ENCODE peak calls at places on chromosome 11, in ten cellular contexts. H is HCT116; I is type B pancreatic cell; K is PC-9; Z is GM06990; M is fibroblast of pulmonary artery; L is GM20000; P is CD4-positive, alpha-beta T cell; Y is fibroblast of mammary gland; F is tibial artery. S is an unnamed sample.

GRCh38 chr11:70556884-70557741 is 158.8 kb downstream of the CTTN start:
- DNase-seq in H (peak), I (no peak), K (peak), Z (no peak), M (no peak), L (no peak), P (no peak), Y (peak), F (no peak), S (no peak)

GRCh38 chr11:23573430-23573829 is 713.2 kb upstream of the CCDC179 start:
- DNase-seq in H (no peak), I (no peak), K (no peak), Z (no peak), M (no peak), L (no peak), P (no peak), Y (no peak), F (no peak), S (no peak)

GRCh38 chr11:10305262-10305963 is 540 bp downstream of the ADM start:
- DNase-seq in H (no peak), I (no peak), K (peak), Z (peak), M (no peak), L (peak), P (no peak), Y (no peak), F (peak), S (peak)

GRCh38 chr11:62543680-62544444 is 2.7 kb downstream of the AHNAK start:
- DNase-seq in H (no peak), I (no peak), K (peak), Z (no peak), M (no peak), L (peak), P (no peak), Y (no peak), F (no peak), S (no peak)

GRCh38 chr11:17280494-17281127 is 4.1 kb downstream of the NUCB2 start:
- DNase-seq in H (no peak), I (no peak), K (no peak), Z (no peak), M (no peak), L (no peak), P (no peak), Y (no peak), F (no peak), S (no peak)

GRCh38 chr11:67445515-67445914 is 2.2 kb upstream of the CORO1B start:
- DNase-seq in H (no peak), I (no peak), K (no peak), Z (no peak), M (no peak), L (no peak), P (no peak), Y (no peak), F (no peak), S (no peak)

GRCh38 chr11:122721964-122722266 is 66.4 kb downstream of the UBASH3B start:
- DNase-seq in H (peak), I (no peak), K (peak), Z (no peak), M (peak), L (no peak), P (peak), Y (peak), F (no peak), S (no peak)

GRCh38 chr11:61725632-61726280 is 26.7 kb upstream of the MYRF start:
- DNase-seq in H (no peak), I (no peak), K (no peak), Z (no peak), M (peak), L (no peak), P (no peak), Y (peak), F (no peak), S (no peak)

GRCh38 chr11:131745405-131745804 is 375.0 kb downstream of the NTM start:
- DNase-seq in H (no peak), I (no peak), K (no peak), Z (no peak), M (peak), L (no peak), P (no peak), Y (peak), F (no peak), S (no peak)

GRCh38 chr11:79375818-79376550 is 64.8 kb downstream of the TENM4 start:
- DNase-seq in H (no peak), I (no peak), K (no peak), Z (no peak), M (no peak), L (no peak), P (no peak), Y (no peak), F (no peak), S (no peak)

GRCh38 chr11:19345519-19345847 is 104.7 kb upstream of the E2F8 start:
- DNase-seq in H (no peak), I (no peak), K (no peak), Z (no peak), M (peak), L (no peak), P (no peak), Y (peak), F (no peak), S (no peak)

GRCh38 chr11:129374993-129375721 is 491 bp upstream of the BARX2 start:
- DNase-seq in H (no peak), I (peak), K (peak), Z (peak), M (no peak), L (peak), P (no peak), Y (no peak), F (no peak), S (no peak)

GRCh38 chr11:71251159-71251721 is 1.1 kb downstream of the SHANK2 start:
- DNase-seq in H (no peak), I (no peak), K (peak), Z (no peak), M (no peak), L (peak), P (no peak), Y (no peak), F (no peak), S (no peak)

GRCh38 chr11:118200901-118201680 is 23.7 kb downstream of the JAML start:
- DNase-seq in H (no peak), I (no peak), K (no peak), Z (no peak), M (no peak), L (no peak), P (peak), Y (no peak), F (no peak), S (no peak)

GRCh38 chr11:102457865-102458264 is 5.3 kb upstream of the TMEM123 start:
- DNase-seq in H (no peak), I (no peak), K (no peak), Z (no peak), M (no peak), L (no peak), P (no peak), Y (no peak), F (no peak), S (no peak)

GRCh38 chr11:5983443-5983842 is 3.3 kb downstream of the OR52L1 start:
- DNase-seq in H (no peak), I (no peak), K (no peak), Z (no peak), M (no peak), L (no peak), P (no peak), Y (no peak), F (no peak), S (no peak)

GRCh38 chr11:13168281-13168680 is 109.3 kb upstream of the BMAL1 start:
- DNase-seq in H (no peak), I (no peak), K (peak), Z (no peak), M (no peak), L (no peak), P (no peak), Y (no peak), F (no peak), S (no peak)

GRCh38 chr11:131924001-131924400 is 553.6 kb downstream of the NTM start:
- DNase-seq in H (no peak), I (no peak), K (no peak), Z (no peak), M (no peak), L (no peak), P (no peak), Y (peak), F (no peak), S (no peak)

GRCh38 chr11:81220166-81220895 is 1513.3 kb downstream of the FAM181B start:
- DNase-seq in H (no peak), I (no peak), K (no peak), Z (no peak), M (no peak), L (no peak), P (no peak), Y (no peak), F (no peak), S (no peak)

GRCh38 chr11:46120711-46121327 is 435 bp downstream of the PHF21A start:
- DNase-seq in H (no peak), I (no peak), K (peak), Z (peak), M (peak), L (peak), P (no peak), Y (peak), F (peak), S (peak)

GRCh38 chr11:75150879-75151278 is at the start of gene SLCO2B1:
- DNase-seq in H (no peak), I (no peak), K (no peak), Z (no peak), M (no peak), L (no peak), P (no peak), Y (no peak), F (peak), S (no peak)

GRCh38 chr11:61587951-61588695 is 7.2 kb upstream of the SYT7 start:
- DNase-seq in H (peak), I (no peak), K (peak), Z (no peak), M (no peak), L (peak), P (peak), Y (peak), F (no peak), S (peak)

GRCh38 chr11:10902301-10902700 is 44.4 kb upstream of the ZBED5 start:
- DNase-seq in H (no peak), I (no peak), K (no peak), Z (no peak), M (no peak), L (no peak), P (no peak), Y (no peak), F (no peak), S (no peak)

GRCh38 chr11:19605500-19606371 is 106.9 kb upstream of the NAV2 start:
- DNase-seq in H (no peak), I (no peak), K (no peak), Z (no peak), M (peak), L (no peak), P (no peak), Y (peak), F (peak), S (no peak)

GRCh38 chr11:9057032-9057431 is 34.4 kb downstream of the SCUBE2 start:
- DNase-seq in H (no peak), I (no peak), K (no peak), Z (no peak), M (no peak), L (no peak), P (no peak), Y (peak), F (no peak), S (no peak)

DNA sequence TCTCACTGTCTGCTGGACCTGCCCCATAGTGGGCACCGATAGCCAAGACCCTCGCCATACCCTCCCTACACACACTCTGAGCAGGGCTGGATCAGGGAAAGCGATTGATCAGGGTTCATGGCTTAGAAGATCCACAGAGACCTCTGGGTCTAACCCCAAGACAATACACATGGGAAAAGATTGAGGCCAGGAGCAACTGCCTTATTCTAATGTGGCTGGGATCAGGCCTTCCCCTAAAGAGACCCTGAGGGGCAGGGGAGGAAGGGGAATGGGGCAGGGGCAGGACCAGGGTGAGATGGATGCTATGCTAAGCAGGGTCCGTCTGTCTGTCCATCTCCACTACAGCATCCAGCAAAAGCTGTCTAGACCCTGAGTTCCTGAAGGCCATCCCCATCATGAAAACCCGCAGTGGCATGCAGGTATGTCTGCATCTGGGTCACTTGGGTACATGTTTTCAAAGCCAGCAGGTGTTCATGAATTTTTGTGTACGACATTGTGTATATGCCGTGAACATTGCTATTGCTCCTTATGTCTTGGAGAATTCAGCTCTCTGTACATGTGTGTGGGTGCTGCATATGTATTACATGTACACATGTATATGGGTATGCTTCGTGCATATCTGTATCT is 15.3 kb upstream of the RELT start:
- DNase-seq in H (no peak), I (no peak), K (no peak), Z (no peak), M (no peak), L (no peak), P (no peak), Y (no peak), F (no peak), S (no peak)
- TF ChIP-seq CTCF in H (no peak), I (no peak), K (peak), Z (no peak), M (no peak), L (no peak), P (no peak), Y (no peak), F (no peak), S (no peak)

GRCh38 chr11:47348859-47349258 is 3.6 kb downstream of the MYBPC3 start:
- DNase-seq in H (peak), I (no peak), K (peak), Z (no peak), M (peak), L (no peak), P (no peak), Y (peak), F (no peak), S (no peak)
- TF ChIP-seq CTCF in H (peak), I (peak), K (peak), Z (peak), M (peak), L (no peak), P (no peak), Y (peak), F (no peak), S (no peak)

GRCh38 chr11:90947930-90948329 is 725.1 kb upstream of the CHORDC1 start:
- DNase-seq in H (no peak), I (no peak), K (no peak), Z (no peak), M (no peak), L (no peak), P (no peak), Y (no peak), F (no peak), S (no peak)
- TF ChIP-seq CTCF in H (no peak), I (no peak), K (no peak), Z (no peak), M (no peak), L (no peak), P (no peak), Y (no peak), F (no peak), S (no peak)

GRCh38 chr11:69000831-69001245 is 12.2 kb downstream of the MRGPRF start:
- DNase-seq in H (peak), I (no peak), K (peak), Z (no peak), M (peak), L (no peak), P (no peak), Y (peak), F (peak), S (no peak)
- TF ChIP-seq CTCF in H (no peak), I (peak), K (peak), Z (no peak), M (peak), L (no peak), P (no peak), Y (peak), F (peak), S (no peak)

DNA sequence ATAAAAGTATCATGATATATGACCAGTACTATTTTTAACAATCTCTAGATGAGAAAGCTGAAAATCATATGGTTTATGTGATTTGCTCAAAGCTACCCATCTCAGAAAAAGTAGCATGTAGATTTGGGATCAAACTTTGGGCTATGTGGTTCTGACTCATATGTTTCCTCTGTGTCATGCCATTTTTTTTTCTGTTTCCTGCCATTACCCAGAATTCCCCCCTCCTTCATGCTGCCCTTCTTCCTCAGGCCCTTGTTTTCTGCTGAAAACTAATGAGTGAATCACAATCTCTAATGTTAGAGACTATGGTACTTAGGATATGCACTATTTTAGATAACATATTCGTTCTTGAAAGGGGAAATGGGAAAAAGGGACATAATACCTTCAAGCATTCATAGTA is 80.7 kb downstream of the JRKL start:
- DNase-seq in H (no peak), I (no peak), K (no peak), Z (no peak), M (no peak), L (no peak), P (no peak), Y (no peak), F (no peak), S (no peak)
- TF ChIP-seq CTCF in H (no peak), I (no peak), K (no peak), Z (no peak), M (no peak), L (no peak), P (no peak), Y (no peak), F (no peak), S (no peak)

DNA sequence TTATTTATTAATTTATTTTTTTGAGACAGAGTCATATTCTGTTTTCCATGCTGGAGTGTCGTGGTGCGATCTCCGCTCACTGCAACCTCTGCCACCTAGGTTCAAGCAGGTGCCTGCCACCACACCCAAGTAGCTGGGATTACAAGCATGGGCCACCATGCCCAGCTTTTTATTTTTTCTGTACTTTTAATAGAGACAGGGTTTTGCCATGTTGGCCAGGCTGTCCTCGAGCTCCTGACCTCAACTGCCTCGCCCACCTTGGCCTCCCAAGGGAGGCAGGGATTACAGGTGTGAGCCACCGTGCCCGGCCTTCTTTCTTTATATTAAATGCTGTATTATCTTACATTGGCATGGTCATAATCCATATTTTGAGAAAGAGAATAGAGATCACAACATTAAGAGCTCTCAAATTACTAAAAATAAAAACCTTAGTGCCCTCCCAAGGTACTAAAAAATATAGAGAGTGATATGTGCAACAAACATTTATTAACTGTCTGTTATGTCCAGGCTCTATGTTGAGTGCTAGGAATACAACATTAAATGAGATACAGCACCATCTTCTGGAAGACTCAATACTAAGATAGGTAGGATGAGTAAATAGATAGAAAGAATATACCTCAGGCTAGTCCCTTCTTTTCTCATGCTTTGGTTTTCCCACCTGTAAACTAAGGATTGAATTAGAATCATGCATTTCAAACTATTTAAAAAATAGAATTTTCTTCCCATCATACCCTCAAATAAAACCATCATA is 84.1 kb downstream of the BBOX1 start:
- DNase-seq in H (no peak), I (no peak), K (no peak), Z (no peak), M (peak), L (no peak), P (no peak), Y (peak), F (no peak), S (no peak)
- TF ChIP-seq CTCF in H (no peak), I (no peak), K (no peak), Z (peak), M (peak), L (no peak), P (no peak), Y (peak), F (peak), S (no peak)

DNA sequence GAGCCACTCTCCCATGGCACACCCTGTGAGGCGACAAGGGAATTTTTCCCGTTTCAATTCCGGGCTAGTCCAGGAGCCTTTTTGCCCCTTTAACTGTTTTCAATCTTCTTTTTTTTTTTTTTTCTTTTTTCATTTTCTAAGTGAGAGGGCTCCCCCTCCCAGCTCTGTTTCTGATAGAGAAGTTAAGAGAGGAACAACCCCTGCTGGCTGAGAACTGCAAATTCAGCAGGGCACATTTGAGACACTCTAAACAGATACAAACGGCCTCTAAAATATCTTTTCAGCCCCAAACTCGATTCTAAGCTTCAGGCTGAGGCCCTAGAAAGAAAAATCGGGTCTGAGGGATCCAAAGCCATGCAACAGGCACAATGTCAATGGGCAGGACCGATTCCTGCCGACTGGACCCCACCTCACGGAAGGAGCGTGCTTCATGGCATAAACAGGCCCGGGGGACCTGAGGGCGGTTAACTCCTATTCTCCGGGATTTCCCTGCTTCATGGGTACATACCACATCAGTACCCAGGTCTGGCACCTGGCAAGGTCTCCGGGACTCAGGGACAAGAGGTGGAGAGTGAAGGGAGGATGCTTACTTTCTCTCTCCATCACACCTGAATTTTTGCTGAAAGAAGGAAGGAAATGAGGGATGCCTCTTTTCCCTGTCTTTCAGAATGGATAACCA is 627.5 kb downstream of the BUD13 start:
- DNase-seq in H (no peak), I (no peak), K (no peak), Z (no peak), M (no peak), L (no peak), P (no peak), Y (no peak), F (no peak), S (no peak)
- TF ChIP-seq CTCF in H (no peak), I (peak), K (no peak), Z (no peak), M (no peak), L (no peak), P (no peak), Y (no peak), F (no peak), S (no peak)

GRCh38 chr11:44130751-44131150 is 35.3 kb downstream of the EXT2 start:
- DNase-seq in H (no peak), I (no peak), K (no peak), Z (no peak), M (no peak), L (no peak), P (no peak), Y (no peak), F (no peak), S (no peak)
- TF ChIP-seq CTCF in H (no peak), I (no peak), K (no peak), Z (no peak), M (no peak), L (no peak), P (no peak), Y (no peak), F (no peak), S (no peak)

GRCh38 chr11:107689317-107690202 is 22.3 kb downstream of the SLN start:
- DNase-seq in H (peak), I (no peak), K (peak), Z (no peak), M (peak), L (peak), P (peak), Y (peak), F (peak), S (peak)
- TF ChIP-seq CTCF in H (peak), I (peak), K (peak), Z (peak), M (peak), L (peak), P (peak), Y (peak), F (peak), S (no peak)